ENCODE peak calls at places on chromosomes 6 and 20, in eight cellular contexts. N, T, V, Y, X, U, K and I are unnamed samples.

GRCh38 chr6:69871107-69871506 is 4.8 kb downstream of the COL19A1 start:
- DNase-seq in T (no peak), K (no peak), N (no peak), V (no peak), Y (no peak), X (no peak), U (no peak), I (no peak)

GRCh38 chr20:46269372-46269771 is 38.9 kb downstream of the CDH22 start:
- DNase-seq in U (no peak), T (no peak), K (no peak), Y (no peak), V (no peak), N (no peak), X (no peak), I (no peak)

GRCh38 chr6:135624402-135625297 is 127.1 kb upstream of the AHI1 start:
- DNase-seq in K (no peak), V (no peak), N (no peak), Y (no peak), X (no peak), U (no peak), T (no peak), I (peak; percentile 50)

GRCh38 chr20:61253264-61253639 is 1.2 kb downstream of the CDH4 start:
- DNase-seq in T (no peak), V (no peak), U (no peak), N (no peak), K (no peak), X (peak; percentile 50), Y (no peak), I (peak; percentile 51)

GRCh38 chr20:18007534-18008292 is 38.9 kb downstream of the MGME1 start:
- DNase-seq in V (peak; percentile 33), U (no peak), N (no peak), X (no peak), T (peak; percentile 64), K (peak; percentile 22), Y (peak; percentile 34), I (peak; percentile 31)

GRCh38 chr6:25121186-25121585 is 158.0 kb upstream of the CARMIL1 start:
- DNase-seq in K (no peak), V (no peak), Y (no peak), T (no peak), N (no peak), X (no peak), U (no peak), I (no peak)

GRCh38 chr6:53411451-53411850 is 62.7 kb upstream of the ELOVL5 start:
- DNase-seq in V (peak; percentile 37), Y (no peak), N (no peak), T (no peak), K (peak; percentile 59), X (no peak), U (no peak), I (no peak)

GRCh38 chr6:14211596-14211961 is 94.0 kb downstream of the CD83 start:
- DNase-seq in T (peak; percentile 66), V (peak; percentile 53), U (no peak), Y (peak; percentile 64), N (peak; percentile 82), K (peak; percentile 44), X (no peak), I (peak; percentile 49)

GRCh38 chr6:34934516-34934915 is 45.5 kb downstream of the ANKS1A start:
- DNase-seq in Y (no peak), V (peak; percentile 96), U (peak; percentile 31), T (peak; percentile 89), N (peak; percentile 83), K (peak; percentile 90), X (no peak), I (peak; percentile 86)

GRCh38 chr6:98944598-98945011 is 3.1 kb downstream of the FBXL4 start:
- DNase-seq in Y (no peak), V (peak; percentile 45), U (no peak), N (no peak), K (peak; percentile 44), X (no peak), T (no peak), I (peak; percentile 69)

GRCh38 chr6:100210138-100210872 is 216.3 kb upstream of the MCHR2 start:
- DNase-seq in X (no peak), N (no peak), U (no peak), K (no peak), V (no peak), T (no peak), Y (no peak), I (no peak)

GRCh38 chr6:145506554-145506953 is 228.8 kb downstream of the EPM2A start:
- DNase-seq in X (no peak), Y (no peak), T (no peak), U (no peak), K (peak; percentile 8), V (no peak), N (peak; percentile 58), I (no peak)

GRCh38 chr6:160277144-160277543 is 18.5 kb upstream of the SLC22A2 start:
- DNase-seq in X (no peak), N (no peak), K (no peak), U (no peak), Y (no peak), T (no peak), V (no peak), I (no peak)

GRCh38 chr20:48143435-48144081 is 358.3 kb upstream of the SULF2 start:
- DNase-seq in X (no peak), T (no peak), V (no peak), Y (no peak), K (peak; percentile 4), U (no peak), N (no peak), I (no peak)

GRCh38 chr6:132527791-132528190 is 10.3 kb upstream of the TAAR9 start:
- DNase-seq in K (no peak), U (no peak), Y (no peak), X (no peak), T (no peak), N (no peak), V (no peak), I (no peak)

GRCh38 chr20:22567944-22568871 is 16.2 kb downstream of the FOXA2 start:
- DNase-seq in N (no peak), K (no peak), T (no peak), Y (no peak), V (no peak), U (no peak), X (no peak), I (no peak)

GRCh38 chr6:146901940-146902816 is 302.0 kb upstream of the STXBP5 start:
- DNase-seq in Y (no peak), T (no peak), K (peak; percentile 62), V (no peak), U (no peak), N (no peak), X (no peak), I (peak; percentile 39)
- TF ChIP-seq CTCF in Y (no peak), T (no peak), K (peak; percentile 54), V (peak; percentile 27), U (no peak), N (no peak), X (no peak), I (peak; percentile 28)

GRCh38 chr6:111354751-111355150 is 128.3 kb downstream of the REV3L start:
- DNase-seq in U (no peak), Y (no peak), K (no peak), X (no peak), T (no peak), N (no peak), V (no peak), I (no peak)
- TF ChIP-seq CTCF in U (no peak), Y (no peak), K (no peak), X (no peak), T (no peak), N (no peak), V (no peak), I (no peak)

DNA sequence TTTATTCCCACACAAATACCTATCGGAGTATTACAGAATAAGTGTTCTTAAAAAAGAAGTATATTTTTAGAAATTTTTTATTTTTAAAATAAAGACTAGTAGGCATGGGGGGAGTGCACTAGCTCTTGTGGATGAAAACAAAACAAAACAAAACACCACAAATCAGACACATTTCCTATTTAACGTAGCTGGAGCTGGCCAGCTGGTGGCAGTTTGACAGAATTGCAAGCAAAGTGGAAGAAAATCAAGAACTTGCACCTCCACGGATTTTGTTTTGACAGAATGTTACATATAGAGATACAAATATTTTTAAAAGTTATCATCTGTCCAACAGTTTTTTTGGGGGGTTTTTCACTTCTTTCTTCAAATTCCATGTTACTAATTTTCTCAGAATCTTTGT is 63.6 kb upstream of the SNRPB2 start:
- DNase-seq in X (no peak), T (no peak), K (no peak), N (no peak), Y (no peak), V (no peak), U (no peak), I (no peak)
- TF ChIP-seq CTCF in X (peak; percentile 48), T (no peak), K (peak; percentile 25), N (no peak), Y (no peak), V (peak; percentile 8), U (no peak), I (no peak)

GRCh38 chr20:58652606-58653303 is 1.7 kb downstream of the STX16 start:
- DNase-seq in Y (no peak), U (no peak), N (no peak), T (no peak), K (no peak), V (no peak), X (no peak), I (peak; percentile 33)

GRCh38 chr20:58651548-58651822 is 402 bp downstream of the STX16 start:
- DNase-seq in V (no peak), K (no peak), X (no peak), Y (no peak), T (no peak), N (no peak), U (no peak), I (no peak)

GRCh38 chr20:58650776-58651547 is at the start of gene STX16:
- DNase-seq in Y (peak; percentile 93), T (peak; percentile 92), K (peak; percentile 92), N (peak; percentile 95), V (peak; percentile 96), U (peak; percentile 72), X (peak; percentile 82), I (peak; percentile 93)

GRCh38 chr20:58650181-58650775 is 805 bp upstream of the STX16 start:
- DNase-seq in Y (peak; percentile 52), T (no peak), V (no peak), N (peak; percentile 69), K (peak; percentile 30), X (no peak), U (no peak), I (peak; percentile 24)

GRCh38 chr20:58651823-58652605 is 931 bp downstream of the STX16 start:
- DNase-seq in Y (peak; percentile 74), N (peak; percentile 76), K (peak; percentile 69), V (peak; percentile 80), X (no peak), T (no peak), U (no peak), I (peak; percentile 85)
- TF ChIP-seq CTCF in Y (no peak), N (no peak), K (no peak), V (peak; percentile 17), X (peak; percentile 27), T (no peak), U (no peak), I (no peak)

DNA sequence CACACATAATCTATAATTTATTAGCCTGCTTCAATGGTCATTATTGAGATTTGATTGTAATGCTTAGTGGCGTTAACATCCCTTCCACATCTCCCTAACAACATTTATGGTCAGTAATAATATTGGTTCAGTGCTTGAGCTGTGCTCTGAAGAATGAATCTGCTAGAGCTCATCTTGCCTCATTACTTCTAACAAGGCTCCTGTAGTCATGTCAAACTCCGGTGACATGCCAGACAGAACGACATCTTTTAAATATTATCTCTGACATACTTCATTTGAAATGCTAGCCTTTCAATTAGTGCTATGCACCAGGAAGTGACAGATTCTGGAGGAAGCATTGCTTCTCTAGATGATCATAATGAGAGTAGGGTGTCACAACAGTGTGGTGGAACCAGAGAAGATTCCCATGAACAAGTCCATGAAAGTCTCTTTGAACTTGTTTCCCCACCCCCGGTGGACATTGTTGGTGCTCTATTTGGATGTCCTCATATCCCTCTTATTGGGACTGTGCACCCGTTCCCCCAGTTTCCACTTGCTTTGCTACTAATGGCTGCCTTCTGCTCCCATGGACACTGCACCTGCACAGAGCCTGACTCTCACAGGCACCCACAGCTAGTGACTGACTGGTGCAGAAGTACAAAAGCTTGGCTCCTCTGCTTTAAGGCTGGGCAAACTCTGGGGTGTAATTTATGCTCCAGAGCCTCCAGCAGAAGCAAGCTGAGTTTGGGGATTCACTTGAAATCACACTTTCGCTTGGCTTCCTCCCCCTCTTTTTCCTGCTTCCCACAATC is 240.1 kb upstream of the BTBD3 start:
- DNase-seq in Y (no peak), T (no peak), N (no peak), X (no peak), K (no peak), U (no peak), V (no peak), I (no peak)
- TF ChIP-seq CTCF in Y (no peak), T (no peak), N (no peak), X (no peak), K (no peak), U (no peak), V (no peak), I (no peak)